ENCODE peak calls at places on chromosomes 13 and 19, in five cellular contexts. J is astrocyte of the cerebellum, C is pancreas, V is tibial artery, G is foreskin fibroblast. N is an unnamed sample.
A peak's percentile ranks its signal among the peaks of the same experiment; 100 is the strongest.

GRCh38 chr13:27043013-27043412 is 128.6 kb downstream of the USP12 start:
- DNase-seq in C (no peak), J (peak; percentile 94), G (peak; percentile 98), V (no peak), N (peak; percentile 94)

GRCh38 chr13:21171420-21171819 is 4.9 kb downstream of the SKA3 start:
- DNase-seq in V (no peak), C (no peak), G (no peak), J (no peak), N (no peak)

GRCh38 chr19:33325920-33326319 is 23.6 kb upstream of the CEBPA start:
- DNase-seq in C (no peak), J (peak; percentile 24), G (peak; percentile 12), V (peak; percentile 74), N (no peak)

GRCh38 chr13:53112522-53112921 is 83.9 kb downstream of the OLFM4 start:
- DNase-seq in V (no peak), J (no peak), C (no peak), G (no peak), N (no peak)

GRCh38 chr13:39811696-39812095 is 156.2 kb downstream of the COG6 start:
- DNase-seq in C (no peak), J (no peak), G (no peak), V (no peak), N (no peak)

GRCh38 chr13:59607780-59608233 is 555.9 kb downstream of the DIAPH3 start:
- DNase-seq in C (no peak), V (no peak), G (no peak), J (no peak), N (no peak)

GRCh38 chr19:53019684-53020083 is 6.0 kb downstream of the ERVV-1 start:
- DNase-seq in V (no peak), J (no peak), G (no peak), C (no peak), N (no peak)

GRCh38 chr13:94323746-94324408 is 155.6 kb downstream of the DCT start:
- DNase-seq in C (no peak), V (no peak), J (no peak), G (no peak), N (no peak)

GRCh38 chr13:32391101-32391620 is 36.8 kb downstream of the N4BP2L1 start:
- DNase-seq in V (no peak), G (no peak), C (no peak), J (no peak), N (no peak)

GRCh38 chr19:9857920-9858746 is 23.0 kb downstream of the PIN1 start:
- DNase-seq in G (no peak), V (no peak), C (no peak), J (no peak), N (no peak)

GRCh38 chr13:91207261-91207660 is 140.2 kb upstream of the MIR17HG start:
- DNase-seq in V (no peak), J (no peak), G (no peak), C (no peak), N (no peak)

GRCh38 chr19:5718032-5718578 is 1.8 kb downstream of the LONP1 start:
- DNase-seq in C (no peak), V (no peak), G (peak; percentile 74), J (no peak), N (no peak)

GRCh38 chr19:3146677-3147100 is 10.9 kb downstream of the GNA15 start:
- DNase-seq in V (no peak), G (no peak), C (no peak), J (no peak), N (no peak)

GRCh38 chr13:110298566-110299321 is 8.2 kb downstream of the COL4A1 start:
- DNase-seq in G (no peak), C (no peak), J (no peak), V (no peak), N (no peak)

GRCh38 chr19:50287331-50287730 is 41.8 kb downstream of the KCNC3 start:
- DNase-seq in J (no peak), C (no peak), G (no peak), V (no peak), N (no peak)

GRCh38 chr13:50267917-50268316 is 252.7 kb downstream of the KCNRG start:
- DNase-seq in G (no peak), J (no peak), V (no peak), C (no peak), N (no peak)

GRCh38 chr13:50274181-50274580 is 258.9 kb downstream of the KCNRG start:
- DNase-seq in V (no peak), G (no peak), C (no peak), J (no peak), N (no peak)

DNA sequence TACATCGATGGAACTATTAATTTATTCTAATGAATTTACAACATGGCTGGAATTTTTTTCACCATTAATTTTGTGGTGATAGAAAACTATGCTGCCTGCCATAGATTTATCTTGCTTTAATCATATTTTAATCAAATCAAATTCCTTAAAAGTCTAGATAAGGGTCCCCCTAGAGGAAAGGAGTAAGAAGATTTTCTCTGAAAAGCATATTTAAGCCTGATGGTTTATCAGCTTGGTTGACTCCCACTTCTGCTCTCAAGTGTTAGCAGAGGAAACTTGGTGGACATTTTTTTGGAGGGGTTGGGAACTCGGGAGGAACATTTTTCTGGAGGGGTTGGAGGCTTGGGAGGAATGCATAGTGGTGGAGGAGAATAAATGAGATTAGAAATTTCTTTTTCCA is 253.3 kb downstream of the KCNRG start:
- DNase-seq in G (peak; percentile 31), J (no peak), C (no peak), V (no peak), N (no peak)
- TF ChIP-seq CTCF in G (no peak), J (no peak), C (no peak), V (no peak), N (peak; percentile 30)

DNA sequence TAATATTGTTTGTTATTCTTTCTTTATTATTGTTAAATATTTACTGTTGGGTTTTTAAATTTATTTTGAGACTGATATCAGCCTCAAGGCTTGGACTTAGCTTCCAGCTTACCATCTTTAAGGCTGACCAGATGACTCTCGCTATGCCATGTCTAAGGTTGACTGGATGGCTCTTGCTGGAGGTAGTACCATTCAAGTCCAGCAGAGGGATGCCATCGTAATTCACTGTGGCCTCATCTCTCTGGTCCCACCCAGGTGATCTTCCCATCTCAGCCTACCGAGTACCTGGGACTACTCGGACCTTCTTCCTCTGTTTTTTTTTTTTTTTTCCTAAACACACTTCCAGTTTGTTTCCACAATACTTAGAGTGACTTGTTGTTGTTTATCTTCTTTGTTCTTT is 41.7 kb upstream of the ZNF91 start:
- DNase-seq in J (no peak), C (no peak), V (no peak), G (no peak), N (no peak)
- TF ChIP-seq CTCF in J (peak; percentile 33), C (no peak), V (no peak), G (peak; percentile 20), N (no peak)

GRCh38 chr13:37608750-37609339 is 10.3 kb upstream of the POSTN start:
- DNase-seq in C (no peak), V (no peak), G (peak; percentile 38), J (no peak), N (no peak)
- TF ChIP-seq CTCF in C (no peak), V (peak; percentile 15), G (peak; percentile 49), J (peak; percentile 32), N (peak; percentile 52)

GRCh38 chr13:61600360-61601033 is 184.8 kb upstream of the PCDH20 start:
- DNase-seq in G (no peak), C (no peak), V (no peak), J (no peak), N (no peak)
- TF ChIP-seq CTCF in G (no peak), C (no peak), V (no peak), J (no peak), N (no peak)

GRCh38 chr19:51511353-51511752 is 9.8 kb upstream of the SIGLEC12 start:
- DNase-seq in J (no peak), V (no peak), G (no peak), C (no peak), N (no peak)
- TF ChIP-seq CTCF in J (peak; percentile 7), V (no peak), G (peak; percentile 3), C (no peak), N (no peak)

DNA sequence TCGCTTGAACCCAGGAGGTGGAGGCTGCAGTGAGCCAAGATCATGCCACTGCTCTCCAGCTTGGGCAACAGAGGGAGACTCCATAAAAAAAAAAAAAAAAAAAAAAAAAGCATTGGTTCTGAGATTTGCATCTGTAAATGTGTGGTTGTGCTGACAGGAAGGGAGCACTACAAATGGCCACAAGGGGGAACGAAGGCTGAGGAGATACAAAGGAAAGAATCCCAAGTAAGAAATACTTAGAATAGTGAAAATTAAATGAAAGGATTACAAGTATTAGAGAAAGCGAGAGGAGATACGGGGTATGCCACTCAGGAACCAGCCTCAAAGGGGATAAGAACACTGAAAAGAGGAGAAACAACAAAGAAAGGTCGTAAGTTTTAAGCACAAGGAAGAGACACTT is 284.9 kb downstream of the KLF12 start:
- DNase-seq in V (no peak), C (no peak), J (peak; percentile 41), G (peak; percentile 58), N (no peak)
- TF ChIP-seq CTCF in V (peak; percentile 25), C (no peak), J (peak; percentile 66), G (peak; percentile 48), N (peak; percentile 46)

DNA sequence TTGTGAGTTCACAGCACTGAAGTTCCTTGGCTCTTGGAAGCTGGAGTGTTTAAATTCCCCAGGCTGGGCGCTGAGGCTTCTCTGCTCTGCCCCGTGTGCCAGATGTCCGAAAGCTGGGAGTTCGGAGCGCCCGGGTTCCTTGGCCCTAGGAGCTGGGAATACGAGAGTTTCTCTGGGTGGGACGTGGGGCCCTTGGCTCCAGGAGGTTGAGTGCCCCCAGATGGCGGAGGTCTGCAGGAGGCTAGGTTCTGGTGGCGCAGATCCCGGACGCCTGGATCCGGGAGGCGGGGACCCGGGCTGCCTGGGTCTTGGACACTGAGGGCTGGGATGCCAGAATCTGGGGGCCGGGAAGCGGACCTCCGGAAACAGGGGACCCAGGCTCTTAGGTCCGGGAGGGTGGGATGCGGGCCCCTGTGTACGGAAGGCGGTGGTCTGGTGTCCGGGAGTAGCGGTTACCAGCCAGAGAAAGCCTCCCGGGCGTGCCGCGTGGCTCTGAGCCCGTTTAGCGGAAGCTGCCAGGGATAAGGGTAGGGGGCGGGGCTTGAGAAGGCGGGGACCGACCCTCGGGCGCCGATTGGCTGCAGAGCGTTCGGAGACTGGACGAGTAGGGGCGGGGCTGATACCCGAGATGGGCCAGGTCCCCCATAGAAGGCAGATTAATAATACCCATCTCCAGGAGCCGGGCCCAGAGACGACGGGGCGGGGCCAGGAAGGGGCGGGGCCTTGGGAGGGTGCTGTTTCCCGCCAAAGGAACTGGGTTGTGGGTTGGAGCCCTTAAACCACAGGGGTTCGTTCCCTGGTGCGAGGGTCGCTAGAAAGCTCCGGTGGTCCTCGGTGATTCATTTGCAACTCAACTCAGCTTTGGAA is at the start of gene SLC1A5:
- DNase-seq in C (peak; percentile 89), G (peak; percentile 99), J (peak; percentile 85), V (peak; percentile 99), N (peak; percentile 95)
- TF ChIP-seq CTCF in C (no peak), G (no peak), J (no peak), V (no peak), N (no peak)